ENCODE peak calls at places on chromosomes 4 and X, in ten cellular contexts. C is tibial nerve, U is tibial artery, S is GM23248, V is suprapubic skin, K is upper lobe of right lung, G is hepatocyte, F is K562, Z is neuronal stem cell, N is heart right ventricle. M is an unnamed sample. For H3K4me1, the result is how much of the 10 kb centered on the place peaks cover.

GRCh38 chr4:13559414-13559813 is 15.1 kb upstream of the NKX3-2 start:
- DNase-seq in S (peak), K (no peak), F (no peak), C (no peak), Z (no peak), G (no peak), U (no peak), N (no peak), V (no peak), M (no peak)

GRCh38 chr4:136599890-136600289 is 932.4 kb downstream of the PCDH18 start:
- DNase-seq in V (no peak), N (no peak), S (no peak), K (no peak), Z (no peak), G (no peak), U (no peak), C (no peak), F (no peak), M (no peak)

GRCh38 chrX:45811307-45811706 is 610.6 kb upstream of the DIPK2B start:
- DNase-seq in G (no peak), V (no peak), N (no peak), Z (no peak), U (no peak), S (no peak), K (no peak), C (no peak), F (no peak), M (no peak)

GRCh38 chr4:145876531-145877180 is 62.0 kb downstream of the ZNF827 start:
- DNase-seq in U (no peak), N (no peak), V (no peak), C (no peak), F (no peak), Z (no peak), S (no peak), K (no peak), G (no peak), M (no peak)

GRCh38 chr4:119138046-119138445 is 2.4 kb downstream of the MYOZ2 start:
- DNase-seq in Z (no peak), N (no peak), G (peak), F (no peak), S (no peak), K (no peak), U (no peak), C (no peak), V (no peak), M (no peak)

GRCh38 chr4:36183665-36184393 is 60.5 kb downstream of the ARAP2 start:
- DNase-seq in N (no peak), F (no peak), Z (peak), C (no peak), V (no peak), U (no peak), K (no peak), G (no peak), S (no peak), M (no peak)

GRCh38 chrX:114095789-114096188 is 488.1 kb upstream of the HTR2C start:
- DNase-seq in V (no peak), Z (no peak), C (no peak), K (no peak), S (no peak), N (no peak), F (no peak), G (no peak), U (no peak), M (no peak)

GRCh38 chr4:153154010-153154975 is 50.0 kb upstream of the TRIM2 start:
- DNase-seq in G (peak), F (no peak), K (no peak), U (no peak), C (no peak), V (no peak), S (peak), N (no peak), Z (no peak), M (no peak)

GRCh38 chr4:27366424-27366823 is 505.8 kb downstream of the STIM2 start:
- DNase-seq in K (no peak), S (peak), U (no peak), Z (no peak), G (no peak), C (no peak), F (no peak), V (no peak), N (no peak), M (no peak)

GRCh38 chr4:138485498-138485897 is 243.3 kb upstream of the SLC7A11 start:
- DNase-seq in N (no peak), G (no peak), S (no peak), V (no peak), Z (no peak), C (no peak), U (no peak), K (no peak), F (no peak), M (no peak)

GRCh38 chr4:134702374-134702773 is 500.8 kb upstream of the PABPC4L start:
- DNase-seq in G (no peak), C (no peak), U (no peak), Z (no peak), S (no peak), F (no peak), K (no peak), N (no peak), V (no peak), M (no peak)

GRCh38 chr4:123398803-123399637 is 2.4 kb downstream of the SPRY1 start:
- DNase-seq in Z (peak), N (peak), C (peak), V (peak), S (peak), U (peak), F (no peak), G (peak), K (peak), M (no peak)

GRCh38 chr4:52600275-52600674 is 58.8 kb downstream of the USP46 start:
- DNase-seq in Z (no peak), F (no peak), U (no peak), V (no peak), G (no peak), C (no peak), S (no peak), K (no peak), N (peak), M (no peak)

GRCh38 chr4:116180056-116180690 is 905.2 kb downstream of the TRAM1L1 start:
- DNase-seq in N (no peak), F (no peak), C (no peak), U (no peak), G (peak), Z (peak), S (peak), K (no peak), V (no peak), M (no peak)

GRCh38 chr4:53551963-53552362 is 39.3 kb downstream of the LNX1 start:
- DNase-seq in U (no peak), S (peak), N (no peak), F (no peak), V (no peak), Z (no peak), K (no peak), G (no peak), C (no peak), M (no peak)

GRCh38 chrX:71492086-71493065 is 40.5 kb upstream of the OGT start:
- DNase-seq in C (peak), V (peak), Z (no peak), U (peak), K (peak), S (peak), F (no peak), G (no peak), N (peak), M (no peak)

GRCh38 chrX:133660356-133660755 is 245.1 kb upstream of the GPC4 start:
- DNase-seq in U (no peak), V (no peak), K (no peak), Z (no peak), S (peak), G (no peak), F (no peak), N (no peak), C (no peak), M (no peak)

GRCh38 chr4:145921231-145921630 is 17.4 kb downstream of the ZNF827 start:
- DNase-seq in V (no peak), K (no peak), U (no peak), Z (no peak), N (no peak), S (no peak), C (no peak), F (no peak), G (no peak), M (no peak)

GRCh38 chr4:25021206-25021605 is 9.5 kb downstream of the LGI2 start:
- DNase-seq in U (no peak), C (no peak), V (no peak), G (no peak), F (no peak), Z (no peak), N (no peak), K (no peak), S (no peak), M (no peak)

GRCh38 chr4:65083076-65083475 is 587.2 kb downstream of the EPHA5 start:
- DNase-seq in U (no peak), Z (no peak), F (no peak), G (peak), S (no peak), V (no peak), N (peak), C (no peak), K (no peak), M (no peak)

GRCh38 chr4:23680616-23681518 is 209.0 kb downstream of the PPARGC1A start:
- DNase-seq in C (no peak), V (no peak), S (peak), F (no peak), U (no peak), G (no peak), N (no peak), Z (no peak), K (no peak), M (no peak)

GRCh38 chr4:47562297-47562696 is 77.2 kb downstream of the ATP10D start:
- DNase-seq in U (no peak), S (no peak), Z (no peak), C (no peak), V (no peak), K (no peak), N (no peak), F (no peak), G (no peak), M (no peak)

GRCh38 chr4:55216871-55217635 is 91.7 kb upstream of the KDR start:
- DNase-seq in G (no peak), N (no peak), F (no peak), Z (no peak), U (no peak), K (no peak), V (no peak), C (no peak), S (peak), M (no peak)

GRCh38 chr4:153067376-153067775 is 131.3 kb downstream of the FHDC1 start:
- DNase-seq in U (no peak), N (no peak), Z (no peak), F (peak), G (peak), C (no peak), K (no peak), V (no peak), S (peak), M (no peak)

GRCh38 chrX:1546601-1547275 is 9.8 kb upstream of the P2RY8 start:
- DNase-seq in U (no peak), Z (no peak), V (peak), S (no peak), G (no peak), C (no peak), F (no peak), K (no peak), N (peak), M (no peak)

GRCh38 chr4:94660614-94661013 is 97.1 kb upstream of the BMPR1B start:
- DNase-seq in C (no peak), U (no peak), F (no peak), K (no peak), N (no peak), S (no peak), V (no peak), G (no peak), Z (no peak), M (no peak)

GRCh38 chrX:78119521-78120227 is 15.6 kb downstream of the PGK1 start:
- DNase-seq in S (no peak), C (no peak), Z (no peak), G (no peak), V (no peak), U (no peak), K (no peak), F (no peak), N (no peak), M (no peak)

GRCh38 chr4:41719417-41719816 is 29.1 kb downstream of the PHOX2B start:
- DNase-seq in N (no peak), V (no peak), U (no peak), S (peak), G (no peak), K (no peak), Z (no peak), C (no peak), F (no peak), M (no peak)

GRCh38 chr4:124481123-124481522 is 231.4 kb downstream of the ANKRD50 start:
- DNase-seq in C (no peak), K (no peak), G (no peak), S (no peak), Z (no peak), V (no peak), F (no peak), U (no peak), N (no peak), M (no peak)

GRCh38 chr4:156677136-156677535 is 294.5 kb downstream of the PDGFC start:
- DNase-seq in G (peak), N (no peak), S (peak), K (no peak), C (no peak), F (peak), Z (peak), V (no peak), U (no peak), M (peak)

GRCh38 chrX:154373340-154374306 is 811 bp downstream of the FLNA start:
- DNase-seq in U (peak), S (peak), V (no peak), F (no peak), C (peak), K (peak), N (peak), G (peak), Z (no peak), M (no peak)

GRCh38 chr4:6852582-6852981 is 57.0 kb upstream of the TBC1D14 start:
- DNase-seq in G (no peak), U (no peak), F (no peak), C (no peak), S (no peak), K (no peak), N (no peak), Z (no peak), V (no peak), M (no peak)

GRCh38 chr4:147768113-147768512 is 36.2 kb downstream of the ARHGAP10 start:
- DNase-seq in F (no peak), N (no peak), K (no peak), V (no peak), G (peak), C (no peak), Z (no peak), S (peak), U (no peak), M (no peak)

GRCh38 chr4:65340382-65341109 is 329.7 kb downstream of the EPHA5 start:
- DNase-seq in U (no peak), S (no peak), V (no peak), C (no peak), F (no peak), Z (no peak), K (no peak), N (no peak), G (no peak), M (no peak)

GRCh38 chr4:156725257-156725656 is 246.3 kb downstream of the PDGFC start:
- DNase-seq in C (no peak), G (no peak), K (no peak), U (no peak), V (no peak), N (peak), S (no peak), F (no peak), Z (no peak), M (no peak)

GRCh38 chr4:7938513-7939376 is 916 bp downstream of the AFAP1 start:
- DNase-seq in Z (no peak), V (no peak), U (peak), G (peak), F (no peak), N (peak), K (no peak), S (peak), C (peak), M (no peak)

GRCh38 chr4:17705107-17705506 is 76.3 kb downstream of the FAM184B start:
- DNase-seq in U (no peak), V (no peak), Z (no peak), C (no peak), K (no peak), S (no peak), N (no peak), F (no peak), G (no peak), M (no peak)

GRCh38 chrX:2767631-2768455 is 16.0 kb downstream of the XG start:
- DNase-seq in S (peak), Z (no peak), V (peak), C (peak), K (peak), N (peak), U (peak), G (peak), F (no peak), M (no peak)

GRCh38 chr4:16573744-16574143 is 324.7 kb downstream of the LDB2 start:
- DNase-seq in V (no peak), N (peak), U (peak), S (peak), C (peak), F (no peak), G (no peak), Z (no peak), K (no peak), M (no peak)

GRCh38 chr4:125572601-125573000 is 257.8 kb downstream of the FAT4 start:
- DNase-seq in F (no peak), Z (no peak), U (no peak), V (no peak), C (no peak), S (no peak), N (no peak), K (no peak), G (no peak), M (no peak)
- H3K27ac ChIP-seq in F (no peak), Z (no peak), U (no peak), V (no peak), C (no peak), S (no peak), N (no peak), K (no peak), G (no peak), M (no peak)

DNA sequence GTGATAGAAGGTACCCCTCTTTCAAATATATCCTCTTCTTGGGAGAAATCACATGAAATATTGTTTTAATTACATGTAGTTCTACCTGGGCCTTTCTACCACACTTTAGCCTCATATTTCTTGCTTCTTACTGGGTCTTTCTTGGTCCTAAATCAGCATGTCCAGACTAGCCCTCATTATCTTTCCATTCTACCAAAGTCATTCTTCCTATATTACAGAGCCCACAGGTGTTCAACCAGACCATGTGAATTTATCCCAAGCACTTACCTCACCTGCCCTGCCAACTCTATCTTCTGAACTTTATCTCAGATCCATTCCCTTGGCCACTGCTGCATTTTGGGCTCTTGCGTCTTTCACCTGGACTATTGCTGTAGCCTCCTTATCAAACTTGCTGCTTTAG is 11.8 kb upstream of the SOWAHB start:
- DNase-seq in V (no peak), S (no peak), N (no peak), G (no peak), F (no peak), Z (no peak), C (no peak), K (no peak), U (no peak), M (no peak)
- H3K4me1 ChIP-seq in V (under half), S (under half), N (under half), G (under half), F (under half), Z (under half), C (under half), K (under half), U (under half), M (under half)

GRCh38 chr4:185599844-185600243 is 64.5 kb upstream of the PDLIM3 start:
- DNase-seq in Z (no peak), U (no peak), F (no peak), C (no peak), K (no peak), N (no peak), S (no peak), G (no peak), V (no peak), M (no peak)
- H3K27ac ChIP-seq in Z (no peak), U (peak), F (no peak), C (no peak), K (no peak), N (no peak), S (no peak), G (no peak), V (no peak), M (no peak)

GRCh38 chr4:38674206-38675144 is 10.5 kb downstream of the KLF3 start:
- DNase-seq in V (no peak), Z (no peak), U (no peak), C (no peak), K (no peak), S (peak), F (no peak), N (no peak), G (peak), M (no peak)

GRCh38 chr4:38676986-38677385 is 13.0 kb downstream of the KLF3 start:
- DNase-seq in V (no peak), G (no peak), U (no peak), K (no peak), F (no peak), Z (no peak), N (no peak), C (no peak), S (no peak), M (no peak)

GRCh38 chr4:38677466-38677865 is 13.5 kb downstream of the KLF3 start:
- DNase-seq in N (no peak), C (no peak), V (no peak), U (no peak), K (no peak), G (no peak), Z (no peak), F (no peak), S (no peak), M (no peak)

GRCh38 chr4:38673109-38673978 is 9.3 kb downstream of the KLF3 start:
- DNase-seq in V (peak), F (peak), G (peak), K (peak), S (peak), N (peak), Z (no peak), U (no peak), C (peak), M (no peak)

DNA sequence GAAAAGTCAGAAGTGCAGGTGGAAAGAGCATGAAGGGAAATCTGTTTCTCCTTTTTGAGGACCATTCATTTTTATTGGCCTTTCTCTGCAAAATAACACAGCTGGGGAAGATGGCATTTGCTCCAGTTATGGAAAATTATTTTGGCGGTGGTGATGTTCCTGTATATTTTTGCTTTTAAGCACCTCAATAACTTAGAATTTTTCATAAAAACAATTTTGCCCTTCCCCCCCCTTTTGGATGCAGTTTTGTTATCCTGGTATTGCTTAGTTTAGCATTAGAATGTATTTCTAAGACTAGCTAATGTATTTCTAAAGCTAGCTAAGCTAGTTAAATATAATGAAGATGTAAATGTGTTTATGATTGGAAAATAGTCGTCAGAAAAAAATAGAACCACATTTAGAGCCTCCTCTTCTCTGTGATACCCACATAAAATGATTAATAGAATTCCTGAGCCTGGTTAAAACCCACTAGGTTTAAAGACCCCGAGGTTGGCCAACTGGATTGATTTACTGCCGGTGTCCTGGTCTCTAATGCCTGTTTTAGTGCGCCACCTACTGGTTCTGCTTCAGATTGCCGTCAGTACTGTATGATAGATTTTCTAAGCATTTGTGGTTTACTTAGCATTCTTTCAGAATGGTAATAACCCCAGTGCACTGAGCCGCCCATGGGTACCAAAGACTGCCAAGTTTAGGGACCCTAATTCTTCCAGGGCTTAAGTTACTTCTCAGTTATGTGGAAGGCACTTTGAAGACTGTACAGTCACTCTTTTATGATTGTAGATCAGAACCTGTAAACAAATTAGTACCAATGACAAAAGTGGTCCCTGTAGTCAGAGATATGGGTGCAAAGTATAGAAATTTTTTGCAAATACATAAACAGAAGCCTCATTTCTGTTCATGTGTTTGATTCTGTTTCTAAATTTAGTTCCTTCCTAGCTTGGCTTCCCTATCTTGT is 11.4 kb downstream of the KLF3 start:
- DNase-seq in K (no peak), Z (peak), U (peak), V (peak), F (peak), N (peak), G (peak), C (peak), S (peak), M (peak)
- H3K4me1 ChIP-seq in K (half or more), Z (under half), U (half or more), V (half or more), F (under half), N (half or more), G (half or more), C (half or more), S (half or more), M (under half)

GRCh38 chr4:185120631-185120946 is 22.5 kb upstream of the SLC25A4 start:
- DNase-seq in S (no peak), F (no peak), G (no peak), N (no peak), U (no peak), K (no peak), C (no peak), V (no peak), Z (no peak), M (no peak)
- H3K27ac ChIP-seq in S (no peak), F (peak), G (no peak), N (peak), U (no peak), K (no peak), C (no peak), V (no peak), Z (no peak), M (no peak)

M was measured in iPS DF 6.9.